ENCODE peak calls at places on chromosomes 16 and 17, in four cellular contexts. N is HL-60, U is K562, D is GM12878. W is an unnamed sample.

GRCh38 chr17:61444075-61444474 is 8.1 kb upstream of the TBX4 start:
- DNase-seq in D (no peak), U (no peak), N (no peak), W (no peak)

GRCh38 chr17:22272363-22273146 is 580.2 kb downstream of the KCNJ18 start:
- DNase-seq in U (no peak), D (no peak), N (no peak), W (no peak)

GRCh38 chr17:45895969-45896793 is 1.8 kb downstream of the MAPT start:
- DNase-seq in D (no peak), U (no peak), N (no peak), W (no peak)

GRCh38 chr17:69561462-69561861 is 147.0 kb downstream of the MAP2K6 start:
- DNase-seq in N (no peak), U (no peak), D (no peak), W (no peak)

GRCh38 chr16:3651461-3652372 is 2.8 kb upstream of the DNASE1 start:
- DNase-seq in N (no peak), D (no peak), U (no peak), W (no peak)

GRCh38 chr16:20675488-20676267 is 21.8 kb downstream of the ACSM1 start:
- DNase-seq in U (peak), N (no peak), D (peak), W (no peak)

GRCh38 chr17:72693956-72694355 is 398.5 kb downstream of the SLC39A11 start:
- DNase-seq in D (no peak), U (no peak), N (no peak), W (no peak)

GRCh38 chr17:59830007-59830630 is 62.6 kb downstream of the TUBD1 start:
- DNase-seq in D (no peak), N (no peak), U (no peak), W (no peak)

GRCh38 chr16:82955836-82956348 is 329.1 kb downstream of the CDH13 start:
- DNase-seq in N (no peak), D (no peak), U (no peak), W (no peak)

GRCh38 chr17:70168044-70168978 is 1.0 kb upstream of the KCNJ2 start:
- DNase-seq in N (no peak), D (no peak), U (peak), W (peak)

GRCh38 chr17:82156284-82156925 is 56.2 kb downstream of the CCDC57 start:
- DNase-seq in U (no peak), N (no peak), D (no peak), W (no peak)

GRCh38 chr17:61002316-61002736 is 324.7 kb downstream of the BCAS3 start:
- DNase-seq in N (no peak), D (no peak), U (peak), W (no peak)

GRCh38 chr17:28151001-28151400 is 108.5 kb downstream of the NLK start:
- DNase-seq in N (no peak), U (no peak), D (no peak), W (no peak)

DNA sequence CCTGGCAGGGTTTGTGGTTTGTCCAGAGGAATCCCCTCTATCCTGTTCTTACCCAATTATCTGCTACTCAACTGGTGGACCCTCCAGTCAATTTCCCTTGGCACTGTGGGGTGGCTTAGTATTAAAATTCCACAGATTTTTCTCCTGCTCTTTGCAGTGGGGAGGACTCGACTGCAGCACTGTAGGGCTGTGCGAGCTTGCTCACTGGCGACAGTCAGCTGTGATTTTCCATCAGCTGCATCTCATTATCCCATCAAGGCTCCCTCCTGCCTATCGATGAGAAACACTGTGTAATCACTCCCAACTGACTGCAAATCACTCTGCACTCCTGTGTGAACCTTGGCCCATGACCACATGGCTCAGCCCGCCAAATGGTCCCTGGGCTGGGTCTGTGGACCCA is 90.5 kb upstream of the MAF start:
- DNase-seq in N (no peak), U (no peak), D (no peak), W (no peak)
- TF ChIP-seq POLR2AphosphoS5 in N (no peak), U (no peak), D (no peak), W (no peak)

DNA sequence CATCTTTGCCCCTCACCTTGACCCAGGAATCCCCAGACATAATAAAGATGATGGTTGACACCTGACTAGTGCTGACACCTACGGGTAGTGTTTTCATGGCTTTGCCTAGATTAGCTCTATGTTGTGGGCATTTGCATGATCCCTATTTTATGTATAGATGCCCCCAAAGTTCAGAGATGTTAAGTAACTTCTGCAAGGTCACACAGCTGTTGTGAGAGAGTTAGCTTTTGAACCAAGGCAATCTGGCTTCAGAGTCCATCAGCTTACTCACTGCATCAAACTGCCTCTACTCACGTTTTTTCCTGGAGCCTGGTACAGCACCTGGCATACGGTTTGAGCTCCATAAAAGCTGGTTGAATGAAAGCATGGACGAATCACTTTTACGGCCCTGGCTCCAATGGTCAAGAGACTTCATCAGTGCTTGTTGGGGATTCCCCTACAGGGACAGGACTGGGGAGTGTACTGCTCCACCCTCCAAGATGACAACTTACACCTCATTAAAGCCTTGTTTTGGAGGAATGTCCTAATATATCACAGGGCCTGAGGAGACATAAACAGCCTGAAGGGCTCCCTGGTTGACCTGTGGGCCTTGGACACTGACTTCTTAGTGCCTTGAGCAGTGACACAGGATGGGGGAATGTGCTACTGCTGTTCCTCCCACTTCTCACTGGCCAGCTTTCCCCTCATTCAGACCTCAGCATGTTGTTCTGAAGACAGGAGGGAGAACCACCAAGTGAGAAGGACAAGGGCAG is 193.2 kb upstream of the ASIC2 start:
- DNase-seq in D (no peak), U (no peak), N (no peak), W (no peak)
- TF ChIP-seq SPI1 in D (no peak), U (no peak), N (no peak), W (no peak)

GRCh38 chr16:86215233-86215978 is 294.9 kb upstream of the FOXF1 start:
- DNase-seq in N (no peak), D (no peak), U (no peak), W (no peak)

GRCh38 chr16:86216591-86216990 is 293.7 kb upstream of the FOXF1 start:
- DNase-seq in U (no peak), N (no peak), D (no peak), W (no peak)

GRCh38 chr16:86214326-86215232 is 295.7 kb upstream of the FOXF1 start:
- DNase-seq in D (no peak), U (no peak), N (no peak), W (no peak)

GRCh38 chr16:86217001-86217890 is 293.1 kb upstream of the FOXF1 start:
- DNase-seq in N (no peak), U (no peak), D (no peak), W (no peak)

DNA sequence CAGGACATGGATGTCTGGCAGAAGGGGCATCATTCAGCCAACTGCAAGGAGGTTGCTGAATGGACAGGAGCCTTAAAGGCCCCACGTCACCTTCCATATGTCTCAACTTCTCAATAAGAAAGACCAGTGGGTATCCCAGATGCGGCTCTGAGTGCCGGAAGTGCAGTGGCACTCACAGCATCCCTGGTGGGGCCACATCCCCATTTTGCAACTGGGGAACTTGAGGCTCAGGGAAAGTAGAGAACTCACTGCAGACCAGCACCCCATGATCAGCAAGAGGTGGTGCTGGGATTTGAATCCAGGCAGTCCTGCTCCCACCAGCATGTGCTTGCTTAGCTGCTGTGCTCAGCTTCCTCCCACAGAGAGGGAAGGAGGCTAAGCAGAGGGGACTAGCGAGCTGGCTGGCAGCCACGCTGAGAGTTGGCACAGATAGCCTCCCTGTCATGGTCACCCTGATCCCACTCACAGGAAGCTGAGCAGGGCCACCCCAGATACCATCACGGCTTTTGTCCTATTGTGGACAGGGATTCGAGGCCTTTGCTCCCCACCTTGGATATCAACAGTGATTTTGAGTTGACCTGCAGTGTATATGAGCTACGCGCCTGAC is 294.2 kb upstream of the FOXF1 start:
- DNase-seq in D (no peak), N (no peak), U (no peak), W (no peak)
- TF ChIP-seq POLR2AphosphoS5 in D (no peak), N (no peak), U (no peak), W (no peak)

GRCh38 chr16:71436473-71436872 is 5.4 kb downstream of the TLE7 start:
- DNase-seq in N (no peak), U (no peak), D (no peak), W (no peak)
- TF ChIP-seq SPI1 in N (no peak), U (no peak), D (no peak), W (no peak)

GRCh38 chr17:43044024-43044423 is 19.0 kb downstream of the RND2 start:
- DNase-seq in U (no peak), N (no peak), D (no peak), W (no peak)
- TF ChIP-seq POLR2AphosphoS5 in U (no peak), N (no peak), D (no peak), W (no peak)

GRCh38 chr17:79415909-79416308 is 194.9 kb downstream of the RBFOX3 start:
- DNase-seq in U (no peak), D (no peak), N (no peak), W (no peak)

GRCh38 chr17:79414063-79414462 is 196.8 kb downstream of the RBFOX3 start:
- DNase-seq in U (no peak), N (no peak), D (no peak), W (no peak)

GRCh38 chr17:79413591-79413990 is 197.3 kb downstream of the RBFOX3 start:
- DNase-seq in U (no peak), D (no peak), N (no peak), W (no peak)

GRCh38 chr17:79414520-79415065 is 196.3 kb downstream of the RBFOX3 start:
- DNase-seq in U (no peak), D (no peak), N (no peak), W (no peak)

GRCh38 chr17:79415365-79415764 is 195.5 kb downstream of the RBFOX3 start:
- DNase-seq in D (no peak), U (no peak), N (no peak), W (no peak)
- TF ChIP-seq SPI1 in D (no peak), U (no peak), N (no peak), W (no peak)

GRCh38 chr16:11252482-11252931 is 3.5 kb downstream of the SOCS1 start:
- DNase-seq in D (no peak), U (no peak), N (no peak), W (no peak)

GRCh38 chr16:11250091-11250785 is 5.8 kb downstream of the SOCS1 start:
- DNase-seq in D (no peak), U (no peak), N (no peak), W (no peak)

GRCh38 chr16:11249233-11250061 is 6.6 kb downstream of the SOCS1 start:
- DNase-seq in N (no peak), D (no peak), U (no peak), W (no peak)

GRCh38 chr16:11251525-11252481 is 4.2 kb downstream of the SOCS1 start:
- DNase-seq in N (no peak), U (no peak), D (no peak), W (no peak)

DNA sequence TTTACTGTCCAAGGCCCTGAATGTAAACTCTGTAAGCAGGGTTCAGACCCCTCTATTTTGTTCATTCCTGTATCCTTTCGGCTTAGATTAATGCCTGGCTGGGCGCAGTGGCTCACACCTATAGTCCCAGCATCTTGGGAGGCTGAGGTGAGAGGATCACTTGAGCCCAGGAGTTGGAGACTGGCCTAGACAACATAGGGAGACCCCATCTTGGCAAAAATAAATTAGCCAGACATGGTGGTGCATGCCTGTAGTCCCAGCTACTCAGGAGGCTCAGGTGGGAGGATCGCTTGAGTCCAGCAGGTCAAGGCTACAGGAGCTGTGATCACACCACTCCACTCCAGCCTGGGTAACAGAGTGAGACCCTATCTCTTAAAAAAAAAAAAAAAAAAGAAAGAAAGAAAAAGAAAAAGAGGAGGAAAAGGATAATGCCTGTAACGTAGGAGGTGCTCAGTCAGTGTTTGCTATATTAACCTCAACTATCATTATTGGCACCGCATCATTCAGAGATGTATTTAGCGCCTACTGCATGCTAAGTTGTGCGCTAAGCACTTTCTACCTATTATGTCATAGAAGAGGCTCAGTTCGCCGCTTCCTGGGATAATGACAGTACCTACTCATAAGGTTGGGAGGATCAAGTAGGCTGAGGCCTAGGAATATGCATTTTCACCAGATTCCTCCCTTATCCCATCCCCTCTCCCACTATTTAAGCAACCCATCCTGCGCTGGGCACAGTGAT is 5.0 kb downstream of the SOCS1 start:
- DNase-seq in D (no peak), U (no peak), N (no peak), W (no peak)
- TF ChIP-seq POLR2AphosphoS5 in D (peak), U (no peak), N (no peak), W (peak)

DNA sequence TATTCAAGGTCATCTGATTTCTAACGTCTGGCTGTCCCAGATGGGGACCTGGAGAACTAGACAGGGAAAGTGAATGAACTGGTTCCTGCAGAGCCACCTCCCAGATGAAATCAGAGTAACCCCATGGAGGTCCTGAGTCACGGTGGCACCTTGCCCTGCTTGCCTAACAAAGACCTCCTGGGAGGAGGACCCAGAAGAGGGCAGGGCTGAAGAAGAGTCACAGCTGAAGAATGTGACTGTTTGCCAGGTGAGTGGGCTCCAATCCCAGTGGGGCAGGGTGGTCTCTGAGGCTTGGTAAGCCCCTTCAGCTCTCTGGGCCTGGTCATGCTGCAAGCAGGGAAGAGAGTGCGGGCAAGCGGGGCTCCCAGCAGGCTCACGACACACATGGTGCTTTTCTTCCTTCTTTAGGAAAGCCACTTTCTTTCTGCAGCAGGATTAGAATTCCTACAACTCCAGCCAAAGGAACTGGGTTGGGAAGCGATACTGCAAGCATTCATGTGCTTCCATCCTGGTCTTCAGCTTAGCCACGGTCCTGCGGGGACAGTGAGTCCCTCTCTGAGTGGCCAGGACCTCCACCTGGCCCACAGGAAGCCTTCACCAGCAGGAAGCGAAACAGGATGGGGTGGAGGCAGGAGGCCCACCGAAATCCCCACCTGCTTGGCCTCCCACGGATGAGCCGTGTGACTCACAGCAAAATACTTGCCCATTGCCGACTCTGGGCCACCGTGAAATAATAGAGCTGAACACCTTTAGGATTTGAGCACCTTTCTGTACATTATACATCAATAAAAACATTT is 4.3 kb downstream of the C16orf74 start:
- DNase-seq in U (no peak), D (no peak), N (no peak), W (no peak)
- TF ChIP-seq SPI1 in U (no peak), D (peak), N (no peak), W (peak)

W was measured in GM12891.